ENCODE peak calls at places on chromosomes 7 and 10, in five cellular contexts. A is lung microvascular endothelial cell; K is activated T-helper 9 cell treated with anti-CD3 and anti-CD28 coated beads, Interleukin-2, amount 50 U/mL, for 16 hours; D is HEK293T; V is T-helper 2 cell. J is an unnamed sample.

GRCh38 chr7:151249732-151250072 is 1.2 kb upstream of the SMARCD3 start:
- DNase-seq in A (no peak), K (no peak), V (no peak), D (no peak), J (no peak)

GRCh38 chr7:100520138-100520537 is 18.9 kb upstream of the AGFG2 start:
- DNase-seq in V (no peak), K (no peak), A (no peak), D (no peak), J (no peak)

GRCh38 chr7:134899729-134900128 is 86.6 kb upstream of the AGBL3 start:
- DNase-seq in K (no peak), A (no peak), V (no peak), D (no peak), J (peak; percentile 71)

GRCh38 chr10:82981137-82981723 is 1106.2 kb downstream of the NRG3 start:
- DNase-seq in A (no peak), K (no peak), D (no peak), V (no peak), J (no peak)

GRCh38 chr7:26948617-26949118 is 84.3 kb upstream of the SKAP2 start:
- DNase-seq in D (no peak), V (no peak), K (no peak), A (no peak), J (no peak)

GRCh38 chr7:111980721-111981120 is 225.5 kb downstream of the DOCK4 start:
- DNase-seq in V (no peak), K (no peak), D (no peak), A (no peak), J (no peak)

GRCh38 chr7:40726559-40726958 is 591.8 kb downstream of the SUGCT start:
- DNase-seq in V (no peak), D (no peak), K (no peak), A (no peak), J (no peak)

GRCh38 chr10:104327745-104328635 is 10.3 kb downstream of the ITPRIP start:
- DNase-seq in V (no peak), D (no peak), A (peak; percentile 88), K (no peak), J (peak; percentile 80)

GRCh38 chr10:27506280-27506679 is 2.2 kb downstream of the RAB18 start:
- DNase-seq in D (no peak), A (no peak), V (no peak), K (no peak), J (peak; percentile 8)

GRCh38 chr10:121927361-121927840 is 430 bp downstream of the ATE1 start:
- DNase-seq in A (no peak), V (no peak), D (peak; percentile 68), K (no peak), J (peak; percentile 59)

GRCh38 chr7:28435732-28436378 is 23.5 kb downstream of the CREB5 start:
- DNase-seq in D (peak; percentile 32), V (no peak), A (no peak), K (no peak), J (peak; percentile 46)

GRCh38 chr7:77657427-77658331 is 38.6 kb upstream of the RSBN1L start:
- DNase-seq in D (peak; percentile 31), K (no peak), A (peak; percentile 59), V (no peak), J (peak; percentile 74)

GRCh38 chr10:88754272-88754671 is 5.5 kb upstream of the LIPN start:
- DNase-seq in V (no peak), D (no peak), A (no peak), K (no peak), J (peak; percentile 12)

GRCh38 chr7:129644634-129645230 is 33.2 kb downstream of the NRF1 start:
- DNase-seq in K (no peak), A (peak; percentile 74), V (no peak), D (no peak), J (peak; percentile 67)

GRCh38 chr7:73885975-73886798 is 25.2 kb downstream of the TMEM270 start:
- DNase-seq in D (no peak), V (no peak), K (no peak), A (peak; percentile 90), J (no peak)

GRCh38 chr10:110739811-110740271 is 95.7 kb downstream of the RBM20 start:
- DNase-seq in V (no peak), D (no peak), A (peak; percentile 61), K (peak; percentile 9), J (peak; percentile 8)

GRCh38 chr10:35792301-35792700 is 150.2 kb upstream of the FZD8 start:
- DNase-seq in K (no peak), D (no peak), V (no peak), A (no peak), J (no peak)

GRCh38 chr7:18829518-18830252 is 287.8 kb downstream of the TWIST1 start:
- DNase-seq in V (no peak), D (no peak), K (no peak), A (peak; percentile 10), J (no peak)

GRCh38 chr10:89810908-89811515 is 109.6 kb downstream of the KIF20B start:
- DNase-seq in D (no peak), V (no peak), A (no peak), K (no peak), J (no peak)

GRCh38 chr10:116270691-116271592 is 2.1 kb downstream of the GFRA1 start:
- DNase-seq in A (peak; percentile 30), D (no peak), V (no peak), K (no peak), J (no peak)

GRCh38 chr7:44289341-44290249 is 35.8 kb downstream of the CAMK2B start:
- DNase-seq in K (no peak), D (no peak), V (no peak), A (no peak), J (no peak)

GRCh38 chr10:101781655-101781983 is 1.6 kb downstream of the NPM3 start:
- DNase-seq in A (no peak), K (no peak), V (no peak), D (peak; percentile 7), J (no peak)

GRCh38 chr7:130430841-130431713 is 9.7 kb downstream of the CEP41 start:
- DNase-seq in D (no peak), V (no peak), A (peak; percentile 6), K (no peak), J (no peak)

GRCh38 chr10:88508054-88508453 is 75.1 kb downstream of the RNLS start:
- DNase-seq in A (no peak), D (no peak), V (no peak), K (no peak), J (no peak)

GRCh38 chr7:150955519-150956394 is 22.4 kb downstream of the KCNH2 start:
- DNase-seq in V (no peak), A (no peak), D (no peak), K (no peak), J (no peak)

GRCh38 chr10:89589091-89589725 is 53.8 kb upstream of the SLC16A12 start:
- DNase-seq in A (peak; percentile 17), K (no peak), D (no peak), V (no peak), J (peak; percentile 49)

GRCh38 chr10:50152792-50153272 is 85.1 kb downstream of the WASHC2A start:
- DNase-seq in K (no peak), V (no peak), A (peak; percentile 7), D (no peak), J (no peak)

GRCh38 chr10:76080406-76080805 is 649.0 kb downstream of the LRMDA start:
- DNase-seq in D (no peak), K (no peak), V (no peak), A (no peak), J (peak; percentile 55)

GRCh38 chr10:92350411-92350810 is 59.4 kb downstream of the MARCHF5 start:
- DNase-seq in D (no peak), A (no peak), K (no peak), V (no peak), J (no peak)